ENCODE peak calls at places on chromosomes 4 and X, in eight cellular contexts. One of them, this sample, is unnamed. For H3K27me3, the result is how much of the 10 kb centered on the place peaks cover.

GRCh38 chr4:111216791-111217190 is 593.9 kb upstream of the PITX2 start:
- DNase-seq in aorta: no peak
- DNase-seq in Karpas-422: no peak
- DNase-seq in K562: no peak
- DNase-seq in HCT116: no peak
- DNase-seq in breast epithelium: no peak
- DNase-seq in PC-3: no peak
- DNase-seq in GM23338: no peak
- DNase-seq in this sample: no peak

GRCh38 chrX:121238093-121238492 is 190.7 kb downstream of the GLUD2 start:
- DNase-seq in breast epithelium: no peak
- DNase-seq in GM23338: no peak
- DNase-seq in Karpas-422: no peak
- DNase-seq in aorta: no peak
- DNase-seq in K562: no peak
- DNase-seq in HCT116: no peak
- DNase-seq in PC-3: no peak
- DNase-seq in this sample: no peak

GRCh38 chr4:40233227-40233626 is 36.4 kb downstream of the RHOH start:
- DNase-seq in GM23338: no peak
- DNase-seq in breast epithelium: no peak
- DNase-seq in aorta: no peak
- DNase-seq in K562: no peak
- DNase-seq in PC-3: no peak
- DNase-seq in Karpas-422: no peak
- DNase-seq in HCT116: no peak
- DNase-seq in this sample: no peak

GRCh38 chrX:52420824-52421443 is 52.1 kb downstream of the XAGE2 start:
- DNase-seq in GM23338: no peak
- DNase-seq in K562: no peak
- DNase-seq in PC-3: no peak
- DNase-seq in Karpas-422: no peak
- DNase-seq in aorta: no peak
- DNase-seq in breast epithelium: no peak
- DNase-seq in HCT116: no peak
- DNase-seq in this sample: no peak

GRCh38 chr4:169311643-169312365 is 41.0 kb upstream of the SH3RF1 start:
- DNase-seq in breast epithelium: no peak
- DNase-seq in K562: peak
- DNase-seq in GM23338: peak
- DNase-seq in Karpas-422: peak
- DNase-seq in PC-3: peak
- DNase-seq in HCT116: peak
- DNase-seq in aorta: no peak
- DNase-seq in this sample: no peak

GRCh38 chr4:80912350-80912749 is 118.2 kb upstream of the BMP3 start:
- DNase-seq in GM23338: no peak
- DNase-seq in PC-3: no peak
- DNase-seq in K562: no peak
- DNase-seq in HCT116: no peak
- DNase-seq in Karpas-422: no peak
- DNase-seq in aorta: no peak
- DNase-seq in breast epithelium: no peak
- DNase-seq in this sample: no peak

GRCh38 chrX:154327026-154327820 is 31.6 kb downstream of the TKTL1 start:
- DNase-seq in breast epithelium: no peak
- DNase-seq in PC-3: no peak
- DNase-seq in Karpas-422: no peak
- DNase-seq in aorta: no peak
- DNase-seq in HCT116: no peak
- DNase-seq in GM23338: no peak
- DNase-seq in K562: no peak
- DNase-seq in this sample: no peak

GRCh38 chrX:1165535-1166196 is 46.8 kb downstream of the CRLF2 start:
- DNase-seq in breast epithelium: no peak
- DNase-seq in K562: no peak
- DNase-seq in aorta: no peak
- DNase-seq in GM23338: no peak
- DNase-seq in HCT116: no peak
- DNase-seq in Karpas-422: no peak
- DNase-seq in PC-3: no peak
- DNase-seq in this sample: peak

GRCh38 chr4:96599752-96600151 is 759.9 kb downstream of the PDHA2 start:
- DNase-seq in breast epithelium: no peak
- DNase-seq in HCT116: no peak
- DNase-seq in PC-3: no peak
- DNase-seq in K562: no peak
- DNase-seq in aorta: no peak
- DNase-seq in GM23338: peak
- DNase-seq in Karpas-422: no peak
- DNase-seq in this sample: no peak

GRCh38 chrX:46831620-46832327 is 5.1 kb upstream of the RP2 start:
- DNase-seq in HCT116: no peak
- DNase-seq in K562: no peak
- DNase-seq in breast epithelium: no peak
- DNase-seq in aorta: no peak
- DNase-seq in GM23338: no peak
- DNase-seq in PC-3: peak
- DNase-seq in Karpas-422: no peak
- DNase-seq in this sample: no peak

GRCh38 chrX:154029439-154029838 is 9.7 kb upstream of the IRAK1 start:
- DNase-seq in PC-3: no peak
- DNase-seq in HCT116: no peak
- DNase-seq in K562: no peak
- DNase-seq in breast epithelium: no peak
- DNase-seq in Karpas-422: no peak
- DNase-seq in aorta: no peak
- DNase-seq in GM23338: no peak
- DNase-seq in this sample: no peak

GRCh38 chrX:154822029-154822428 is 12.4 kb downstream of the SMIM9 start:
- DNase-seq in GM23338: peak
- DNase-seq in Karpas-422: no peak
- DNase-seq in HCT116: no peak
- DNase-seq in PC-3: no peak
- DNase-seq in K562: no peak
- DNase-seq in aorta: no peak
- DNase-seq in breast epithelium: no peak
- DNase-seq in this sample: no peak

GRCh38 chr4:150402968-150403367 is 179.0 kb upstream of the MAB21L2 start:
- DNase-seq in Karpas-422: peak
- DNase-seq in aorta: no peak
- DNase-seq in K562: no peak
- DNase-seq in GM23338: peak
- DNase-seq in PC-3: no peak
- DNase-seq in breast epithelium: no peak
- DNase-seq in HCT116: no peak
- DNase-seq in this sample: no peak

GRCh38 chr4:1111259-1111809 is 2.0 kb downstream of the RNF212 start:
- DNase-seq in aorta: no peak
- DNase-seq in breast epithelium: no peak
- DNase-seq in Karpas-422: no peak
- DNase-seq in GM23338: no peak
- DNase-seq in PC-3: no peak
- DNase-seq in HCT116: no peak
- DNase-seq in K562: no peak
- DNase-seq in this sample: no peak

GRCh38 chrX:101359966-101360365 is 11.4 kb upstream of the TIMM8A start:
- DNase-seq in GM23338: no peak
- DNase-seq in PC-3: no peak
- DNase-seq in breast epithelium: no peak
- DNase-seq in aorta: no peak
- DNase-seq in HCT116: no peak
- DNase-seq in K562: no peak
- DNase-seq in Karpas-422: no peak
- DNase-seq in this sample: no peak
- H3K27me3 ChIP-seq in GM23338: under half
- H3K27me3 ChIP-seq in PC-3: under half
- H3K27me3 ChIP-seq in breast epithelium: under half
- H3K27me3 ChIP-seq in aorta: under half
- H3K27me3 ChIP-seq in HCT116: under half
- H3K27me3 ChIP-seq in K562: under half
- H3K27me3 ChIP-seq in Karpas-422: under half
- H3K27me3 ChIP-seq in this sample: under half

GRCh38 chrX:108203540-108203939 is 112.0 kb downstream of the ATG4A start:
- DNase-seq in Karpas-422: no peak
- DNase-seq in HCT116: no peak
- DNase-seq in GM23338: no peak
- DNase-seq in PC-3: peak
- DNase-seq in aorta: no peak
- DNase-seq in K562: no peak
- DNase-seq in breast epithelium: no peak
- DNase-seq in this sample: no peak

GRCh38 chrX:108199041-108199440 is 107.5 kb downstream of the ATG4A start:
- DNase-seq in HCT116: no peak
- DNase-seq in PC-3: no peak
- DNase-seq in aorta: no peak
- DNase-seq in GM23338: no peak
- DNase-seq in Karpas-422: no peak
- DNase-seq in K562: no peak
- DNase-seq in breast epithelium: no peak
- DNase-seq in this sample: no peak

GRCh38 chrX:108199691-108200090 is 108.1 kb downstream of the ATG4A start:
- DNase-seq in Karpas-422: peak
- DNase-seq in HCT116: peak
- DNase-seq in aorta: no peak
- DNase-seq in PC-3: peak
- DNase-seq in GM23338: peak
- DNase-seq in breast epithelium: no peak
- DNase-seq in K562: peak
- DNase-seq in this sample: no peak

GRCh38 chrX:108198420-108198819 is 106.8 kb downstream of the ATG4A start:
- DNase-seq in breast epithelium: no peak
- DNase-seq in GM23338: no peak
- DNase-seq in PC-3: no peak
- DNase-seq in aorta: no peak
- DNase-seq in K562: no peak
- DNase-seq in Karpas-422: no peak
- DNase-seq in HCT116: no peak
- DNase-seq in this sample: no peak
- H3K27me3 ChIP-seq in breast epithelium: under half
- H3K27me3 ChIP-seq in GM23338: under half
- H3K27me3 ChIP-seq in PC-3: under half
- H3K27me3 ChIP-seq in aorta: under half
- H3K27me3 ChIP-seq in K562: under half
- H3K27me3 ChIP-seq in Karpas-422: under half
- H3K27me3 ChIP-seq in HCT116: under half
- H3K27me3 ChIP-seq in this sample: under half

GRCh38 chr4:54098375-54098774 is 1.6 kb upstream of the GSX2 start:
- DNase-seq in Karpas-422: no peak
- DNase-seq in PC-3: no peak
- DNase-seq in K562: no peak
- DNase-seq in breast epithelium: no peak
- DNase-seq in HCT116: no peak
- DNase-seq in GM23338: peak
- DNase-seq in aorta: no peak
- DNase-seq in this sample: no peak

GRCh38 chr4:54099287-54099958 is 540 bp upstream of the GSX2 start:
- DNase-seq in PC-3: no peak
- DNase-seq in GM23338: peak
- DNase-seq in Karpas-422: peak
- DNase-seq in breast epithelium: no peak
- DNase-seq in K562: no peak
- DNase-seq in aorta: no peak
- DNase-seq in HCT116: no peak
- DNase-seq in this sample: no peak

GRCh38 chr4:54101190-54102041 is 1.5 kb downstream of the GSX2 start:
- DNase-seq in aorta: no peak
- DNase-seq in K562: no peak
- DNase-seq in HCT116: no peak
- DNase-seq in Karpas-422: peak
- DNase-seq in PC-3: no peak
- DNase-seq in GM23338: peak
- DNase-seq in breast epithelium: no peak
- DNase-seq in this sample: no peak

GRCh38 chr4:54100607-54101189 is 735 bp downstream of the GSX2 start:
- DNase-seq in Karpas-422: peak
- DNase-seq in GM23338: peak
- DNase-seq in PC-3: no peak
- DNase-seq in K562: no peak
- DNase-seq in aorta: peak
- DNase-seq in HCT116: no peak
- DNase-seq in breast epithelium: no peak
- DNase-seq in this sample: no peak

GRCh38 chr4:54099959-54100606 is at the start of gene GSX2:
- DNase-seq in GM23338: peak
- DNase-seq in aorta: peak
- DNase-seq in breast epithelium: no peak
- DNase-seq in K562: no peak
- DNase-seq in Karpas-422: peak
- DNase-seq in HCT116: no peak
- DNase-seq in PC-3: no peak
- DNase-seq in this sample: no peak
- H3K27me3 ChIP-seq in GM23338: half or more
- H3K27me3 ChIP-seq in aorta: under half
- H3K27me3 ChIP-seq in breast epithelium: under half
- H3K27me3 ChIP-seq in K562: half or more
- H3K27me3 ChIP-seq in Karpas-422: under half
- H3K27me3 ChIP-seq in HCT116: under half
- H3K27me3 ChIP-seq in PC-3: half or more
- H3K27me3 ChIP-seq in this sample: half or more

GRCh38 chr4:117156806-117157205 is 71.4 kb upstream of the TRAM1L1 start:
- DNase-seq in PC-3: no peak
- DNase-seq in GM23338: peak
- DNase-seq in K562: no peak
- DNase-seq in Karpas-422: no peak
- DNase-seq in HCT116: no peak
- DNase-seq in breast epithelium: no peak
- DNase-seq in aorta: no peak
- DNase-seq in this sample: no peak
- H3K27me3 ChIP-seq in PC-3: under half
- H3K27me3 ChIP-seq in GM23338: under half
- H3K27me3 ChIP-seq in K562: under half
- H3K27me3 ChIP-seq in Karpas-422: under half
- H3K27me3 ChIP-seq in HCT116: under half
- H3K27me3 ChIP-seq in breast epithelium: under half
- H3K27me3 ChIP-seq in aorta: under half
- H3K27me3 ChIP-seq in this sample: under half

DNA sequence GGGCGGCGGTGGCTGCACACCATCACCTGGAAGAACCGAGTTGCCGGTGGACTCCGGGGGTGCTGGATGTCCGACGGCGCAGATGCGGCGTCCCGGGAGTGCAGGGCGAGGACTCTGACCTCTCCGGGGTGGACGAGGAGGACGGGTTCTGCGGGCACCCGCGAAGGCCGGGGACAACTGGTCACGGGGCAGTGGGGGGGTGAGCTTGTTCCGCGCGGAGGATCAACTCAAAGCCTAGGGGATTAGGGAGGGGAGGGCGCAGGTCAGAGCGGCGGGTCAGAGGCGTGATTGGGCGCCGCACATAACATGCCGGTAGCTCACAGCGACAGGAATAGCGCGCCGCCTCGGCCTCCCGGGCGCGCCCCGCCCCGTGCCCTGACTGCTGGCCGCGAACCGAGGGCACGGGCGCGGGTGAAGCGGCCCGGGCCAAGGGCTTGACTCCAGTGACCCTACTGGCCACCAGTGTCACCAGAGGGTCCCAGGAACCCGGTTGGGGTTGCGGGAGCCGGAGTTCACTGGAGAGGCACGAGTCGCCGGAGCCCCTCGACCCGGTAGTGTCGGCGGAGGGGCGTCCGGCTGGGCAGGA is at the start of gene KLHL34:
- DNase-seq in GM23338: peak
- DNase-seq in Karpas-422: no peak
- DNase-seq in PC-3: no peak
- DNase-seq in aorta: no peak
- DNase-seq in breast epithelium: no peak
- DNase-seq in K562: no peak
- DNase-seq in HCT116: no peak
- DNase-seq in this sample: no peak
- H3K27me3 ChIP-seq in GM23338: under half
- H3K27me3 ChIP-seq in Karpas-422: under half
- H3K27me3 ChIP-seq in PC-3: under half
- H3K27me3 ChIP-seq in aorta: under half
- H3K27me3 ChIP-seq in breast epithelium: under half
- H3K27me3 ChIP-seq in K562: under half
- H3K27me3 ChIP-seq in HCT116: under half
- H3K27me3 ChIP-seq in this sample: under half

This sample was measured in suprapubic skin.